ENCODE peak calls at places on chromosomes 1 and 21, in four cellular contexts. A is activated CD8-positive, alpha-beta memory T cell treated with anti-CD3 and anti-CD28 coated beads, Interleukin-2, amount 10 ng/mL, durations not matched to agents 7 days and 5 days; V is fibroblast of pulmonary artery; Z is body of pancreas. W is an unnamed sample.

GRCh38 chr1:152543808-152544207 is 22.8 kb downstream of the LCE3E start:
- DNase-seq in Z (no peak), V (no peak), A (no peak), W (no peak)

GRCh38 chr21:26110703-26111102 is 59.9 kb downstream of the APP start:
- DNase-seq in Z (no peak), V (no peak), A (no peak), W (no peak)

GRCh38 chr1:64269558-64269884 is 66.1 kb downstream of the UBE2U start:
- DNase-seq in A (no peak), Z (no peak), V (no peak), W (no peak)

GRCh38 chr1:154463512-154463990 is 38.5 kb upstream of the TDRD10 start:
- DNase-seq in V (no peak), A (peak), Z (no peak), W (peak)

GRCh38 chr1:172630060-172630818 is 28.7 kb upstream of the FASLG start:
- DNase-seq in A (no peak), V (peak), Z (no peak), W (no peak)

GRCh38 chr1:107950434-107950833 is 14.5 kb downstream of the VAV3 start:
- DNase-seq in Z (no peak), A (no peak), V (no peak), W (no peak)

GRCh38 chr1:225539575-225539974 is 111.7 kb upstream of the LBR start:
- DNase-seq in A (no peak), V (no peak), Z (no peak), W (no peak)

GRCh38 chr21:45506836-45507522 is 35.3 kb downstream of the SLC19A1 start:
- DNase-seq in V (no peak), Z (no peak), A (no peak), W (no peak)

GRCh38 chr1:207289756-207290155 is 31.7 kb upstream of the CD55 start:
- DNase-seq in Z (no peak), V (no peak), A (no peak), W (no peak)

GRCh38 chr1:214637722-214638473 is 34.9 kb downstream of the CENPF start:
- DNase-seq in A (no peak), V (peak), Z (peak), W (no peak)

GRCh38 chr1:54671985-54672608 is 30.5 kb downstream of the MROH7 start:
- DNase-seq in V (peak), A (peak), Z (peak), W (peak)

GRCh38 chr1:213357403-213357802 is 306.4 kb downstream of the RPS6KC1 start:
- DNase-seq in V (no peak), A (no peak), Z (no peak), W (no peak)

W was measured in colonic mucosa.